ENCODE peak calls at places on chromosomes 13 and 19, in nine cellular contexts. E, G, J, R, N, V, W, Q and X are unnamed samples.

GRCh38 chr13:98206946-98207345 is 29.9 kb upstream of the RNF113B start:
- DNase-seq in R (no peak), Q (no peak), W (no peak), G (no peak), V (no peak), E (no peak), N (no peak), J (no peak), X (peak)

GRCh38 chr19:31338069-31338767 is 11.0 kb downstream of the TSHZ3 start:
- DNase-seq in J (peak), G (no peak), R (peak), V (peak), W (peak), E (peak), N (no peak), Q (peak), X (peak)

GRCh38 chr13:46896346-46897138 is at the start of gene HTR2A:
- DNase-seq in V (peak), N (no peak), G (peak), W (peak), E (peak), R (peak), Q (no peak), J (peak), X (peak)

GRCh38 chr13:78015782-78016181 is 97.2 kb upstream of the EDNRB start:
- DNase-seq in N (no peak), W (no peak), Q (no peak), J (no peak), E (no peak), V (no peak), R (no peak), G (no peak), X (no peak)

GRCh38 chr13:87235621-87236020 is 435.6 kb upstream of the SLITRK5 start:
- DNase-seq in W (no peak), Q (no peak), R (no peak), G (no peak), N (no peak), E (no peak), V (no peak), J (no peak), X (no peak)

GRCh38 chr19:49335071-49335783 is at the start of gene CD37:
- DNase-seq in V (no peak), E (no peak), J (no peak), W (no peak), Q (peak), R (no peak), G (peak), N (no peak), X (no peak)

GRCh38 chr13:97521726-97522125 is 87.8 kb downstream of the RAP2A start:
- DNase-seq in V (no peak), E (no peak), W (no peak), J (no peak), R (no peak), Q (no peak), G (no peak), N (no peak), X (no peak)

GRCh38 chr19:45003485-45003884 is 2.2 kb downstream of the RELB start:
- DNase-seq in J (no peak), N (no peak), W (no peak), R (no peak), V (no peak), G (no peak), Q (no peak), E (no peak), X (no peak)

GRCh38 chr19:2695288-2695866 is 7.1 kb downstream of the GNG7 start:
- DNase-seq in J (no peak), V (peak), R (no peak), Q (peak), N (no peak), W (no peak), G (peak), E (peak), X (no peak)

GRCh38 chr19:36950335-36951119 is 34.4 kb downstream of the ZNF568 start:
- DNase-seq in N (no peak), J (no peak), Q (no peak), V (no peak), W (no peak), G (no peak), E (no peak), R (no peak), X (no peak)

GRCh38 chr13:86684402-86684801 is 885.2 kb upstream of the SLITRK6 start:
- DNase-seq in G (no peak), V (no peak), W (no peak), E (no peak), N (no peak), J (no peak), Q (no peak), R (no peak), X (no peak)

GRCh38 chr19:34475026-34475974 is 6.3 kb upstream of the WTIP start:
- DNase-seq in N (no peak), R (no peak), Q (no peak), V (no peak), W (no peak), J (no peak), E (no peak), G (no peak), X (no peak)

GRCh38 chr13:97296740-97297139 is 74.6 kb downstream of the MBNL2 start:
- DNase-seq in V (no peak), Q (no peak), N (no peak), G (no peak), E (no peak), J (no peak), W (no peak), R (no peak), X (no peak)

GRCh38 chr13:71118779-71119364 is 748.1 kb downstream of the DACH1 start:
- DNase-seq in N (no peak), W (no peak), Q (no peak), E (no peak), R (no peak), V (no peak), G (no peak), J (no peak), X (no peak)

GRCh38 chr19:13095393-13095784 is 7.3 kb downstream of the LYL1 start:
- DNase-seq in N (no peak), R (peak), V (no peak), J (no peak), Q (peak), G (no peak), W (peak), E (no peak), X (no peak)

GRCh38 chr19:53068834-53069233 is 24.3 kb downstream of the ERVV-2 start:
- DNase-seq in E (no peak), Q (no peak), R (no peak), N (no peak), J (no peak), W (no peak), G (no peak), V (no peak), X (no peak)

GRCh38 chr19:53068199-53068598 is 23.7 kb downstream of the ERVV-2 start:
- DNase-seq in R (no peak), W (no peak), G (no peak), V (no peak), N (no peak), Q (no peak), J (no peak), E (no peak), X (no peak)
- TF ChIP-seq POLR2A in R (no peak), W (no peak), G (no peak), V (no peak), N (no peak), Q (no peak), J (no peak), E (no peak), X (no peak)

GRCh38 chr19:47891923-47892666 is 6.0 kb upstream of the SULT2A1 start:
- DNase-seq in E (peak), R (no peak), G (no peak), V (no peak), W (no peak), J (peak), N (no peak), Q (no peak), X (no peak)

GRCh38 chr19:47897857-47898256 is 11.7 kb upstream of the SULT2A1 start:
- DNase-seq in J (peak), G (no peak), N (no peak), W (no peak), R (no peak), V (no peak), Q (no peak), E (no peak), X (no peak)

GRCh38 chr19:47891622-47891922 is 5.5 kb upstream of the SULT2A1 start:
- DNase-seq in G (no peak), N (no peak), V (no peak), R (no peak), J (no peak), Q (no peak), E (no peak), W (no peak), X (no peak)

GRCh38 chr19:47896019-47896418 is 9.9 kb upstream of the SULT2A1 start:
- DNase-seq in Q (no peak), E (no peak), W (no peak), V (no peak), G (no peak), R (no peak), J (peak), N (no peak), X (no peak)

DNA sequence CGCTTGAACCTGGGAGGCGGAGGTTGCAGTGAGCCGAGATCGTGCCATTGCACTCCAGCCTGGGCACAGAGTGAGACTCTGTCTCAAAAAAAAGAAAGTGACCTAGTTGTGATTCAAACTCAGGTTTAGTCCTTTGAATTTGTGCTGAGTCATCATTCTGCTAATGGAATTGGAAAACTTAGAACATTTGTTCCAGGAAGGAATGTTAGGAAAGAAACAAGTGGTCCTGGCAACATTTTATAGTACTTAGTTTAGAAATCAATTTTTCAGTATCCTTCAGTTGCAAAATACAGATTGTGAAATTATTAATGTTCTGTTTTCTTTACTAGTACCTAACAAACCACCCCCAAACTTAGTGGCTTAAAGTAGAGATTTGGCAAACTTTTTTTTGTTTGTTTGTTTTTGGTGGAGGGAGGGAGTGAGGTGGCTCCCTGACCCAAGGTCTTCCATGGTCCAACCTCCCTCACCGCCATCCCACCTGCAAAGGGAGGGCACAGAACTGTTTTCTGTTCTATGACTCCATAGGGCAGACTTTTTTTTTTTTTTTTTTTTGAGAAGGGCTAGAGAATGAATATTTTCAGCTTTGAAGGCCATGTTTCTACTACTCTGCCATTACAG is 9.2 kb upstream of the SULT2A1 start:
- DNase-seq in V (no peak), J (peak), Q (no peak), W (no peak), N (no peak), R (no peak), E (no peak), G (no peak), X (no peak)
- TF ChIP-seq POLR2A in V (no peak), J (no peak), Q (no peak), W (no peak), N (no peak), R (no peak), E (no peak), G (no peak), X (no peak)

DNA sequence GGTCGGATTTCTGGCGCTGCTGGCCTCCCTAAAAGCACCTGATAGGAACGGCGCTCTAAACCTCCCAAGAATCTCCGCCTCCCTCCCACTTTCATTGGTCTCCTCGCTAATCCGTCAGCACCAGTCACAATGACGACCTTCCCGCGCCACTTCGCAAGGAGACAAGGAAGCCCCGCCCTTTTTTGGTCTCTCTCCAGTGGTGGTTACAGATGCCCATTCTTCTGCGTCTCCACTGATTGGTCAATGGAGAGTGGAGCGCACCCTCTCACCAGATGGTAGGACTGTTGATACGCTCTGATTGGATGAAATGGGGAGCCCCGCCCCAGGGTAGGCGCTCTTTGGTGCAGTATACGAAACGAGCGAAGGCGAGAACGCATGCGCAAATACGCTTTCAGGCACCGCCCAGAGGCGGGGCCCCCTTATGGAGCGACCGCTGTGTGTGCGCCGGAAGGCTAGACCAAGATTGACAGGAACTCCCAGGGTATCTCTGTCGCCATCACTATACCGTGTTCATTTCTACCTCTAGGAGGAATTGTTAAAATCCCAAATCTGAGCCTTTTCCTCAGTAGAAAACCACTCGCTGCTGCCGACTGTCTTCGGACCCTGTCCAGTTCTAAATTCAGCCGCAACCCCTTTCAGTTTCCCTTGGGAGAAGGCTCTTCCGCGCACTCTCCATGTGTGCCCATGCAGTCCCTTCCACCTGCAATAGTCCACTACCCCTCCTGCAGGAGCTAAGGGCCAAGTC is 617 bp upstream of the HNRNPL start:
- DNase-seq in E (peak), J (peak), R (peak), G (peak), Q (peak), W (peak), N (peak), V (peak), X (peak)
- TF ChIP-seq POLR2A in E (peak), J (peak), R (peak), G (peak), Q (peak), W (peak), N (peak), V (peak), X (peak)

GRCh38 chr13:33547035-33547434 is 261.5 kb upstream of the STARD13 start:
- DNase-seq in R (no peak), G (no peak), W (no peak), N (no peak), V (no peak), J (no peak), E (no peak), Q (no peak), X (no peak)
- TF ChIP-seq POLR2A in R (no peak), G (no peak), W (no peak), N (no peak), V (no peak), J (no peak), E (no peak), Q (no peak), X (no peak)

GRCh38 chr19:54189020-54189667 is at the start of gene MBOAT7:
- DNase-seq in V (no peak), Q (no peak), W (no peak), E (no peak), N (no peak), G (no peak), R (peak), J (no peak), X (no peak)
- TF ChIP-seq POLR2A in V (peak), Q (peak), W (peak), E (peak), N (peak), G (no peak), R (peak), J (peak), X (peak)

GRCh38 chr19:4816388-4817165 is 14.9 kb downstream of the TICAM1 start:
- DNase-seq in Q (no peak), R (peak), E (no peak), W (no peak), N (no peak), G (no peak), V (no peak), J (no peak), X (no peak)

GRCh38 chr19:4811328-4812131 is 20.0 kb downstream of the TICAM1 start:
- DNase-seq in N (peak), E (peak), G (peak), V (peak), J (peak), Q (peak), W (peak), R (peak), X (peak)

GRCh38 chr19:4815426-4816387 is 15.8 kb downstream of the TICAM1 start:
- DNase-seq in V (peak), Q (peak), E (peak), R (no peak), W (peak), G (peak), N (peak), J (peak), X (peak)

GRCh38 chr19:4817467-4818277 is 13.8 kb downstream of the TICAM1 start:
- DNase-seq in R (peak), W (no peak), Q (peak), G (no peak), N (no peak), J (no peak), V (no peak), E (peak), X (no peak)

DNA sequence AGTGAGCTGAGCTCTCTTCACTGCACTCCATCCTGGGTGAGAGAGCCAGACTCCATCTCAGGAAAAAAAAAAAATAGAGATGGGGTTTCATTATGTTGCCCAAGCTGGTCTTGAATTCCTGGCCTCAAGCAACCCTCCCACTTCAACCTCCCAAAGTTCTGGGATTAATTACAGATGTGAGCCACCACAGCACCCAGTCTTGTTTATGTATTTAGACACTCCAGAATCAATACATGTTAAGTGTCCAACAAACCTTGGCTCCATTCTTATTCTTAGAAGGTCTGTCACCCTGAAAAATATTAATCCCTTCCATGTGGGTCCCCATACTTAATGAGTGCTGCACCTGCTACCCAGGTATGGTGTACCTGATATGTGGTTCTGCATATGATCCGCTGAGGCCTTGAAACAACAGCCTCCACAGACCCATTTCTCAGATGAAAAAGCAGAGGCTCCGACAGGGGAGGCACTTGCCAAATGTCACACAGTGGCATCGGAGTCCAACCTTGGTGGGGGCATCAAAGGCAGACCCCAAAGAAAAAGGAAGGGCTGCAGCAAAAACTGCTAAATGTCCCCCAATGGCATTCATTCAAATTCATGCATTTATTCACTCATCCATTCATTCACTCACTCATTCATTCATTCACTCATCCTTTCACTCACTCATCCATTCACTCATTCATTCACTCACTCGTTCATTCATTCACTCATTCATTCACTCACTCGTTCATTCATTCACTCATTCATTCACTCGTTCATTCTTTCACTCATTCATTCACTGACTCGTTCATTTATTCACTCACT is 16.7 kb downstream of the TICAM1 start:
- DNase-seq in N (no peak), W (no peak), G (no peak), V (no peak), J (no peak), E (no peak), R (no peak), Q (no peak), X (no peak)
- TF ChIP-seq POLR2A in N (no peak), W (no peak), G (no peak), V (no peak), J (no peak), E (no peak), R (no peak), Q (no peak), X (no peak)